ENCODE peak calls at places on chromosomes 7 and 10, in eight cellular contexts. M is right lobe of liver, L is upper lobe of left lung, A is adrenal gland, U is heart right ventricle, N is tibial artery, P is spleen, F is cardiac muscle cell. S is an unnamed sample.

GRCh38 chr10:2508971-2509605 is 558.3 kb upstream of the PFKP start:
- DNase-seq in M (no peak), L (no peak), A (no peak), U (no peak), N (no peak), P (no peak), F (no peak), S (no peak)

GRCh38 chr7:45456747-45457146 is 117.4 kb upstream of the ADCY1 start:
- DNase-seq in M (no peak), L (no peak), A (no peak), U (no peak), N (no peak), P (no peak), F (peak), S (peak)

GRCh38 chr7:131507592-131508331 is 48.7 kb downstream of the PODXL start:
- DNase-seq in M (peak), L (peak), A (peak), U (peak), N (peak), P (peak), F (peak), S (peak)

GRCh38 chr7:114412548-114412947 is 2.1 kb upstream of the FOXP2 start:
- DNase-seq in M (no peak), L (no peak), A (no peak), U (no peak), N (no peak), P (no peak), F (no peak), S (no peak)

GRCh38 chr10:31745612-31746376 is 182.8 kb downstream of the ARHGAP12 start:
- DNase-seq in M (no peak), L (no peak), A (peak), U (no peak), N (no peak), P (no peak), F (peak), S (no peak)

GRCh38 chr7:132771301-132771730 is 195.0 kb upstream of the PLXNA4 start:
- DNase-seq in M (no peak), L (no peak), A (no peak), U (no peak), N (no peak), P (no peak), F (no peak), S (no peak)

GRCh38 chr10:70595566-70596016 is 7.0 kb downstream of the PRF1 start:
- DNase-seq in M (no peak), L (peak), A (no peak), U (no peak), N (no peak), P (no peak), F (no peak), S (no peak)

GRCh38 chr7:30224511-30225031 is 59.8 kb upstream of the ZNRF2 start:
- DNase-seq in M (no peak), L (peak), A (peak), U (no peak), N (no peak), P (no peak), F (peak), S (no peak)

GRCh38 chr7:150471886-150472285 is 21.5 kb downstream of the GIMAP8 start:
- DNase-seq in M (no peak), L (no peak), A (no peak), U (no peak), N (no peak), P (no peak), F (no peak), S (no peak)

GRCh38 chr10:123643315-123643714 is 22.8 kb upstream of the GPR26 start:
- DNase-seq in M (no peak), L (no peak), A (no peak), U (no peak), N (no peak), P (no peak), F (no peak), S (no peak)

GRCh38 chr10:34397324-34397723 is 417.8 kb downstream of the PARD3 start:
- DNase-seq in M (no peak), L (no peak), A (no peak), U (no peak), N (no peak), P (no peak), F (peak), S (no peak)

GRCh38 chr7:24931787-24932186 is 48.2 kb downstream of the OSBPL3 start:
- DNase-seq in M (no peak), L (no peak), A (no peak), U (no peak), N (no peak), P (no peak), F (no peak), S (no peak)

GRCh38 chr7:112986256-112987031 is 100.2 kb downstream of the GPR85 start:
- DNase-seq in M (no peak), L (no peak), A (no peak), U (no peak), N (no peak), P (no peak), F (peak), S (no peak)

GRCh38 chr10:45000138-45000763 is 472 bp upstream of the ZNF22 start:
- DNase-seq in M (peak), L (peak), A (no peak), U (peak), N (peak), P (no peak), F (peak), S (peak)

GRCh38 chr7:38185395-38185920 is 7.4 kb downstream of the STARD3NL start:
- DNase-seq in M (no peak), L (no peak), A (no peak), U (no peak), N (no peak), P (no peak), F (peak), S (no peak)

GRCh38 chr7:103637726-103638125 is 191.7 kb upstream of the SLC26A5 start:
- DNase-seq in M (no peak), L (no peak), A (no peak), U (no peak), N (no peak), P (no peak), F (no peak), S (no peak)

GRCh38 chr7:102412548-102412947 is 16.4 kb downstream of the PRKRIP1 start:
- DNase-seq in M (no peak), L (peak), A (peak), U (peak), N (no peak), P (peak), F (peak), S (no peak)

GRCh38 chr7:128166603-128167315 is 74.3 kb upstream of the LEP start:
- DNase-seq in M (no peak), L (no peak), A (no peak), U (no peak), N (no peak), P (no peak), F (peak), S (no peak)

GRCh38 chr7:101754432-101755159 is 62.8 kb upstream of the CUX1 start:
- DNase-seq in M (no peak), L (no peak), A (peak), U (no peak), N (no peak), P (no peak), F (peak), S (no peak)

GRCh38 chr7:80640841-80641240 is 2.4 kb downstream of the CD36 start:
- DNase-seq in M (no peak), L (no peak), A (no peak), U (no peak), N (no peak), P (no peak), F (peak), S (no peak)

GRCh38 chr10:119642556-119643111 is 8.5 kb upstream of the BAG3 start:
- DNase-seq in M (no peak), L (no peak), A (no peak), U (no peak), N (no peak), P (no peak), F (no peak), S (no peak)

GRCh38 chr10:119640875-119641526 is 10.2 kb upstream of the BAG3 start:
- DNase-seq in M (no peak), L (no peak), A (no peak), U (no peak), N (no peak), P (peak), F (no peak), S (no peak)

GRCh38 chr10:119643306-119644214 is 7.6 kb upstream of the BAG3 start:
- DNase-seq in M (no peak), L (no peak), A (peak), U (no peak), N (peak), P (peak), F (no peak), S (no peak)

GRCh38 chr10:119644994-119645393 is 6.2 kb upstream of the BAG3 start:
- DNase-seq in M (no peak), L (no peak), A (no peak), U (no peak), N (no peak), P (no peak), F (no peak), S (no peak)

DNA sequence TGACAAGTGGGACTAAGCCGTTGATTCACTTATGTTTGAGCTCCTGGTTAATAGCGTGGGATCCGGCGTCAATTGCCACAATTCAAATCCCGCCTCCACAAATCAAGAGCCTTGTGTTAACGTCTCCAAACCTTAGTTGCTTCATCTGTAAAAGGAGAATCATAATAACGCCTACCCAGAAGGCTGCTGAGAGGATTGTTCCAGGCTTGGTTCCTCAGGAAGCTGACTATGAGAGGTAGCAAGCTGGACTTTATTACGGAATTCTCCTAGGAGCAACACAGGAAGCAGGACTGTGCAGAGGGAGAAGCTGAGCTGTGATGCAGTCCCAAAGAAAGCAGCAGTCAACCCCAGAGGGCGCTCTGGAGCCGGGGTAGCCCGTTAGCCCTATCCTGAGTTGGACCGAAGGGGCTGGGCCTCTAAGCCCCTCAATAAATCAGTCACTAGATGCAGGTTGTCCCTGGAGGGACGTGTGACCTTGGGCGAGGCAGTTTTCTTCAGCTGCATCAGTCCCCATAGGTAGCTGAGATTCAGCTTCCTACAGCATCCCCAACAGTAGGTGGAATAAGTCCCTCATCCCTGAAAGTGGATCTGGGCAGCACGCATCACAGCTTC is 6.9 kb upstream of the BAG3 start:
- DNase-seq in M (no peak), L (no peak), A (peak), U (no peak), N (no peak), P (peak), F (no peak), S (no peak)
- TF ChIP-seq CTCF in M (no peak), L (no peak), A (peak), U (peak), N (peak), P (no peak), F (peak), S (no peak)

GRCh38 chr10:484441-484924 is 205.0 kb downstream of the DIP2C start:
- DNase-seq in M (no peak), L (no peak), A (peak), U (no peak), N (no peak), P (peak), F (peak), S (no peak)

GRCh38 chr10:486668-487067 is 202.8 kb downstream of the DIP2C start:
- DNase-seq in M (no peak), L (no peak), A (no peak), U (no peak), N (no peak), P (peak), F (no peak), S (no peak)

GRCh38 chr10:485776-486572 is 203.5 kb downstream of the DIP2C start:
- DNase-seq in M (no peak), L (no peak), A (no peak), U (no peak), N (no peak), P (peak), F (peak), S (no peak)

GRCh38 chr10:483266-483665 is 206.2 kb downstream of the DIP2C start:
- DNase-seq in M (no peak), L (no peak), A (no peak), U (no peak), N (no peak), P (no peak), F (no peak), S (peak)

DNA sequence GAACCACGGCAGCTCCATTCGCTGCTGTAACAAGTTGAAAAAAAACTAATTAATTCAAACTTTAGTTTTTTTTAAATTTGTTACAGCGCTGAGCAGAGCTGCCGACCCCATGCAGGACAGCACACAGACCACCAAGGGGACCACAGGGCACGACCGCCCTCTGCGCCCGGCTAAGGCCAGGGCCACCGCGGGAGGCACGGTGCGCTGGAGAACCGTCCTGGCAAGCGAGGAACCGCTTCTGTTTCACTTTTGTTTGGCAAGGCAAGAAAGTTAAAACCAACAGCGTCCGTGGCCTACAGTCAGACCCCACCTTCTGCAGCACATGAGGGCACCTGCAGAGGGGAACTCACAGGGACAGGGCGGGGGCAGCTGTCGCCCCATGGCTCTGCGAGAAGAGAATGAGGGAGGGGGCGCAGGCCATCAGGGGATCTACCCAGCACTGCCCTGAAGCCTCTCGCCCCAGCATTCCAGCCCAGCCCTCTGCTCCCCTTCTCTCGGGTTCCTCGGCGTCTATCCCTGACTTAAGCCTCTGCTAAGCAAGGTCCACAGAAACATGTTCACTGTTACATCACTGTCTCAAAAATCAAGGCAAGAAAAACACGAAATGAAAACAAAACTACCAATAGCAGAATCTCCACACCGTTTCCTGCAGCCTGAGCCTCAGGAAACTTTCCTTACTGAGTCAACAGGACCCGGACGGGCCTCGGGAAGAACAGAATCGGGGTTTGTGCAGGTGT is 204.4 kb downstream of the DIP2C start:
- DNase-seq in M (no peak), L (no peak), A (no peak), U (no peak), N (no peak), P (peak), F (no peak), S (no peak)
- H3K4me3 ChIP-seq in M (peak), L (peak), A (peak), U (peak), N (peak), P (peak), F (no peak), S (peak)

GRCh38 chr10:6146921-6147320 is 55.8 kb upstream of the PFKFB3 start:
- DNase-seq in M (no peak), L (no peak), A (no peak), U (no peak), N (no peak), P (no peak), F (no peak), S (no peak)

GRCh38 chr10:6144609-6145413 is 56.0 kb downstream of the RBM17 start:
- DNase-seq in M (peak), L (peak), A (peak), U (peak), N (peak), P (peak), F (peak), S (peak)

GRCh38 chr10:6145414-6145978 is 56.7 kb downstream of the RBM17 start:
- DNase-seq in M (peak), L (no peak), A (no peak), U (peak), N (no peak), P (peak), F (no peak), S (no peak)

GRCh38 chr10:6148251-6148691 is 54.5 kb upstream of the PFKFB3 start:
- DNase-seq in M (no peak), L (no peak), A (no peak), U (no peak), N (no peak), P (peak), F (no peak), S (peak)

GRCh38 chr10:6145979-6146432 is 56.7 kb upstream of the PFKFB3 start:
- DNase-seq in M (no peak), L (no peak), A (no peak), U (no peak), N (no peak), P (no peak), F (no peak), S (no peak)
- H3K27ac ChIP-seq in M (no peak), L (no peak), A (no peak), U (peak), N (peak), P (peak), F (no peak), S (no peak)

GRCh38 chr10:73414230-73414981 is 548 bp upstream of the ANXA7 start:
- DNase-seq in M (no peak), L (no peak), A (no peak), U (no peak), N (no peak), P (no peak), F (no peak), S (no peak)
- TF ChIP-seq CTCF in M (no peak), L (peak), A (no peak), U (no peak), N (no peak), P (no peak), F (no peak), S (no peak)

GRCh38 chr7:26151953-26152781 is at the start of gene NFE2L3:
- DNase-seq in M (peak), L (peak), A (peak), U (peak), N (peak), P (peak), F (peak), S (peak)

GRCh38 chr7:26153246-26153822 is 1.3 kb downstream of the NFE2L3 start:
- DNase-seq in M (no peak), L (no peak), A (no peak), U (no peak), N (no peak), P (no peak), F (no peak), S (no peak)

GRCh38 chr7:26155531-26156375 is 3.8 kb downstream of the NFE2L3 start:
- DNase-seq in M (no peak), L (peak), A (no peak), U (no peak), N (no peak), P (no peak), F (peak), S (no peak)

GRCh38 chr7:26151650-26151952 is 397 bp upstream of the NFE2L3 start:
- DNase-seq in M (no peak), L (no peak), A (no peak), U (no peak), N (no peak), P (no peak), F (no peak), S (no peak)

GRCh38 chr7:26153823-26154783 is 2.1 kb downstream of the NFE2L3 start:
- DNase-seq in M (no peak), L (peak), A (no peak), U (no peak), N (peak), P (no peak), F (peak), S (no peak)
- H3K4me3 ChIP-seq in M (no peak), L (peak), A (no peak), U (no peak), N (no peak), P (no peak), F (no peak), S (no peak)

GRCh38 chr10:8453587-8453986 is 399.1 kb downstream of the GATA3 start:
- DNase-seq in M (no peak), L (peak), A (no peak), U (peak), N (peak), P (no peak), F (peak), S (peak)
- H3K27ac ChIP-seq in M (no peak), L (no peak), A (no peak), U (no peak), N (no peak), P (no peak), F (no peak), S (no peak)

DNA sequence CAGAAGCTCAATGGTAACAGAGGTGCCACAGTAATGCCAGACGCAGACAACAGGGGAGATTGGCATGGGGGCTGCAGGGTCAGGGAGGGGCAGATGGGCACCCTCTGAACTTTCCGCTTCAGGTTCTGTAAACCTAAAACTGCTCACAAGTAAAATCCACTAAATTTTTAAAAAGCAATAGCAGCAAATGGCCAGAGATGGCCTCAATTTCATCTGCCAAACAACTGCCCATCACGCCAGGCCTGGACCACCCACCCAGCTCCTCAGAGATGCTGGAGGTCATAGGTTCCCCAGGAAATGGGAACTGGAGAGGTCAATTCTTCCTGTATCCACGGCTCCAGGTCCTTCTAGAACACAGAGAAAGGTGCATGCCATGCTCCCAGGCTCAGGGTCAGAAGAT is 76.1 kb downstream of the PRKAG2 start:
- DNase-seq in M (peak), L (no peak), A (no peak), U (no peak), N (no peak), P (peak), F (no peak), S (no peak)
- TF ChIP-seq CTCF in M (no peak), L (no peak), A (no peak), U (no peak), N (no peak), P (no peak), F (no peak), S (no peak)

GRCh38 chr7:29091722-29092121 is 54.6 kb downstream of the CPVL start:
- DNase-seq in M (no peak), L (no peak), A (no peak), U (no peak), N (no peak), P (no peak), F (peak), S (no peak)
- H3K4me3 ChIP-seq in M (no peak), L (peak), A (peak), U (peak), N (peak), P (no peak), F (no peak), S (no peak)

DNA sequence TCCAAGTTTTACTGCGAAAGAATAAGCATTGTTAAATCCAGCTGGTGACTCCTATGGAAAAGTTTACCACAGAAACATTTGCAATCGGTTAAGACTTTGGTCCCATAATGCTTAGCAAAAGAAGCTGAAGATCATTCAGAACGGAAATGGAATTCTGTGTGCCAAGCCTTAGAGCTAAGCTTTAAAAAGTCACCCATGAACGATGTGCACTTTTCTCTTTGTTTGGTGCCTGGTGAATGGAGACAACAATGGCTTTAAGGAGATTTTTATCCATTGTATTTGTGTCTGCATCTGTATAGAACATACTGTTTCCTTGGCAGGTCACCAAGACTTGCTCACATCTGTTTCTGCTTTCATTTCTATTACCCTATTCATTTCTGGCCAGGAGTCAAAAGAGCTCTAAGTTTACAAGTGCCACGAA is 26.3 kb upstream of the COL1A2 start:
- DNase-seq in M (no peak), L (no peak), A (peak), U (no peak), N (no peak), P (no peak), F (peak), S (no peak)
- H3K27ac ChIP-seq in M (no peak), L (peak), A (no peak), U (peak), N (peak), P (peak), F (no peak), S (peak)

S was measured in heart left ventricle.